ENCODE peak calls at places on chromosomes 7 and 10, in five cellular contexts. One of them, this sample, is unnamed.

GRCh38 chr7:143512488-143513340 is 35.0 kb downstream of the TAS2R41 start:
- DNase-seq in stomach: no peak
- DNase-seq in HCT116: no peak
- DNase-seq in HepG2: no peak
- DNase-seq in IMR-90: no peak
- DNase-seq in this sample: no peak

GRCh38 chr10:83941189-83941588 is 198.1 kb upstream of the GHITM start:
- DNase-seq in IMR-90: no peak
- DNase-seq in stomach: no peak
- DNase-seq in HCT116: no peak
- DNase-seq in HepG2: no peak
- DNase-seq in this sample: no peak

GRCh38 chr10:100685331-100685730 is 60.1 kb upstream of the PAX2 start:
- DNase-seq in HepG2: no peak
- DNase-seq in HCT116: no peak
- DNase-seq in IMR-90: no peak
- DNase-seq in stomach: no peak
- DNase-seq in this sample: no peak

GRCh38 chr10:132685121-132685891 is 100.6 kb downstream of the NKX6-2 start:
- DNase-seq in stomach: peak
- DNase-seq in HepG2: peak
- DNase-seq in HCT116: no peak
- DNase-seq in IMR-90: peak
- DNase-seq in this sample: peak

GRCh38 chr7:123209786-123210185 is 10.0 kb upstream of the SLC13A1 start:
- DNase-seq in HepG2: peak
- DNase-seq in stomach: peak
- DNase-seq in IMR-90: no peak
- DNase-seq in HCT116: no peak
- DNase-seq in this sample: peak

GRCh38 chr10:118543714-118544400 is 51.6 kb downstream of the PRLHR start:
- DNase-seq in HepG2: peak
- DNase-seq in stomach: peak
- DNase-seq in HCT116: peak
- DNase-seq in IMR-90: peak
- DNase-seq in this sample: peak

GRCh38 chr10:75507469-75507868 is 76.0 kb downstream of the LRMDA start:
- DNase-seq in stomach: no peak
- DNase-seq in IMR-90: no peak
- DNase-seq in HCT116: no peak
- DNase-seq in HepG2: no peak
- DNase-seq in this sample: no peak

GRCh38 chr7:155811560-155811894 is 736 bp downstream of the SHH start:
- DNase-seq in HepG2: no peak
- DNase-seq in stomach: peak
- DNase-seq in IMR-90: no peak
- DNase-seq in HCT116: no peak
- DNase-seq in this sample: no peak

GRCh38 chr7:2156756-2157472 is 75.8 kb downstream of the MAD1L1 start:
- DNase-seq in HCT116: no peak
- DNase-seq in stomach: no peak
- DNase-seq in HepG2: no peak
- DNase-seq in IMR-90: no peak
- DNase-seq in this sample: no peak

GRCh38 chr7:2154831-2155230 is 77.9 kb downstream of the MAD1L1 start:
- DNase-seq in IMR-90: no peak
- DNase-seq in HepG2: no peak
- DNase-seq in stomach: no peak
- DNase-seq in HCT116: no peak
- DNase-seq in this sample: no peak

GRCh38 chr7:2158331-2159175 is 74.2 kb downstream of the MAD1L1 start:
- DNase-seq in IMR-90: no peak
- DNase-seq in stomach: no peak
- DNase-seq in HCT116: no peak
- DNase-seq in HepG2: no peak
- DNase-seq in this sample: no peak

GRCh38 chr7:2159176-2159520 is 73.6 kb downstream of the MAD1L1 start:
- DNase-seq in HCT116: no peak
- DNase-seq in stomach: no peak
- DNase-seq in HepG2: no peak
- DNase-seq in IMR-90: no peak
- DNase-seq in this sample: no peak

DNA sequence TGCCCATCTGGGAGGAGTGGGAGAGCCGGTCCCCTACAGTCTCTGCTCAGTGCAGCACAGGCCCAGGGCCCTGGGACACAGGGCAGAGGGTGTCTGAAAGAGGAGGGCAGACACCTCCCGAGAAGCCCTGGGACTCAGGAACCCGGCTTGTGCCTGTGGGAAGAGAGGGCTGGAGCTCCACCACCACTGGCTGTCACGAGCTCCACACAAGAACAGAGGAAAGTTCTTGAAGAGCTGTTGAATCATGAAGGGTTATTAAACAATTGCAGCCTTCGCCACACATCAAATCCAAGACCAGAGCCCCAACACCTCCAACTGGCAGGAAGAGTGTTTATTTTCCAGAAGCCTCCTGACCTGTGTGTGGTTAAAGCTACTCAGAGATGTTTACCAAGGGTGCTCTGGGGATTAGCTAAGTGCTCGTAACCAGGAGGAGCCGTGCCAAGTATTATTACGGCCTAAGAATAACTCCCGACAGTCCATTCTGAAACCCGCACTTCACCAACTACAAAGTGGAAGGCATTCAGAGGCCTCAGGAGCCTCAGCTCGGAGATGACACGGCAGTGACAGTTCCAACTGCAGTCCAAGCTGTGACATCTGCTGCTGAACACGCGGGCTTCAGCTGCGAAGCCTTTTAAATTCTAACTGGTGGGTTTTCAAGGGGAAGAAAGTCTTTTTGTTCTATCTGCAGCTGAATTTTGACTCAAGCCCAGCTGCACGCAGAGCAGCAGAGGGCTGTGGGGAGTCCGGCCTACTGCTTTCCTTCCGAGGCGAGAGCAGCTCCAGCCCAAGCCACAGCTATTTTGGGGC is 75.1 kb downstream of the MAD1L1 start:
- DNase-seq in HCT116: no peak
- DNase-seq in HepG2: no peak
- DNase-seq in stomach: peak
- DNase-seq in IMR-90: peak
- DNase-seq in this sample: peak
- H3K27ac ChIP-seq in HCT116: no peak
- H3K27ac ChIP-seq in HepG2: no peak
- H3K27ac ChIP-seq in stomach: peak
- H3K27ac ChIP-seq in IMR-90: no peak
- H3K27ac ChIP-seq in this sample: peak

GRCh38 chr7:3518546-3518945 is 217.5 kb downstream of the SDK1 start:
- DNase-seq in stomach: no peak
- DNase-seq in IMR-90: no peak
- DNase-seq in HepG2: no peak
- DNase-seq in HCT116: no peak
- DNase-seq in this sample: peak
- TF ChIP-seq CTCF in stomach: no peak
- TF ChIP-seq CTCF in IMR-90: no peak
- TF ChIP-seq CTCF in HepG2: no peak
- TF ChIP-seq CTCF in HCT116: no peak
- TF ChIP-seq CTCF in this sample: no peak

DNA sequence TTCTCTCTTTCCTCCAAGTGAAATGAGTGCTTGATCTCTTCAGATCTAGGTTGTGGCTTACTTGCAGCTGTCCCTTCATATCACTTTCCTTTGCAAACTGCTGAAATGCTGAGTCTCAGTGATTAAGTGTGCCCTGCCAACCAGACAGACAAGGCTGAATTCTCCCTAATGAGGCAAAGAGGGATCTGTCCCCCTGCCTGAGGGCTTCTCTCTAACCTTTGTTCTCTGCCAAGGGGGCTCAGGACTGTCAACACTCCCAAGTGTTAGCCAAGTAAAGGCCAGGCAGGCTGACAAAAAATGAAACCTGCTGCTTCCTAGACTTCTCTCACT is at the start of gene MSS51:
- DNase-seq in stomach: no peak
- DNase-seq in HCT116: no peak
- DNase-seq in HepG2: no peak
- DNase-seq in IMR-90: no peak
- DNase-seq in this sample: no peak
- H3K27ac ChIP-seq in stomach: no peak
- H3K27ac ChIP-seq in HCT116: no peak
- H3K27ac ChIP-seq in HepG2: no peak
- H3K27ac ChIP-seq in IMR-90: no peak
- H3K27ac ChIP-seq in this sample: no peak

GRCh38 chr7:46694058-46694457 is 773.0 kb upstream of the IGFBP3 start:
- DNase-seq in IMR-90: no peak
- DNase-seq in HepG2: no peak
- DNase-seq in HCT116: no peak
- DNase-seq in stomach: no peak
- DNase-seq in this sample: no peak

GRCh38 chr7:46696741-46697140 is 775.7 kb upstream of the IGFBP3 start:
- DNase-seq in stomach: no peak
- DNase-seq in HCT116: no peak
- DNase-seq in HepG2: no peak
- DNase-seq in IMR-90: no peak
- DNase-seq in this sample: no peak

GRCh38 chr7:46695045-46695708 is 774.1 kb upstream of the IGFBP3 start:
- DNase-seq in stomach: peak
- DNase-seq in HCT116: peak
- DNase-seq in IMR-90: no peak
- DNase-seq in HepG2: peak
- DNase-seq in this sample: no peak
- TF ChIP-seq CTCF in stomach: no peak
- TF ChIP-seq CTCF in HCT116: no peak
- TF ChIP-seq CTCF in IMR-90: peak
- TF ChIP-seq CTCF in HepG2: no peak
- TF ChIP-seq CTCF in this sample: peak

GRCh38 chr10:6019010-6019782 is 41.9 kb upstream of the IL15RA start:
- DNase-seq in stomach: no peak
- DNase-seq in IMR-90: no peak
- DNase-seq in HCT116: no peak
- DNase-seq in HepG2: no peak
- DNase-seq in this sample: no peak
- H3K27ac ChIP-seq in stomach: peak
- H3K27ac ChIP-seq in IMR-90: no peak
- H3K27ac ChIP-seq in HCT116: no peak
- H3K27ac ChIP-seq in HepG2: no peak
- H3K27ac ChIP-seq in this sample: no peak

GRCh38 chr10:71848325-71849277 is 2.5 kb downstream of the PSAP start:
- DNase-seq in HepG2: peak
- DNase-seq in stomach: no peak
- DNase-seq in IMR-90: peak
- DNase-seq in HCT116: no peak
- DNase-seq in this sample: no peak

GRCh38 chr10:71849461-71849908 is 1.6 kb downstream of the PSAP start:
- DNase-seq in HCT116: no peak
- DNase-seq in stomach: no peak
- DNase-seq in IMR-90: no peak
- DNase-seq in HepG2: no peak
- DNase-seq in this sample: no peak

GRCh38 chr10:71852335-71852937 is 1.4 kb upstream of the PSAP start:
- DNase-seq in stomach: peak
- DNase-seq in HepG2: no peak
- DNase-seq in IMR-90: no peak
- DNase-seq in HCT116: no peak
- DNase-seq in this sample: no peak

GRCh38 chr10:71850021-71850744 is 868 bp downstream of the PSAP start:
- DNase-seq in HCT116: no peak
- DNase-seq in stomach: no peak
- DNase-seq in IMR-90: no peak
- DNase-seq in HepG2: no peak
- DNase-seq in this sample: no peak

DNA sequence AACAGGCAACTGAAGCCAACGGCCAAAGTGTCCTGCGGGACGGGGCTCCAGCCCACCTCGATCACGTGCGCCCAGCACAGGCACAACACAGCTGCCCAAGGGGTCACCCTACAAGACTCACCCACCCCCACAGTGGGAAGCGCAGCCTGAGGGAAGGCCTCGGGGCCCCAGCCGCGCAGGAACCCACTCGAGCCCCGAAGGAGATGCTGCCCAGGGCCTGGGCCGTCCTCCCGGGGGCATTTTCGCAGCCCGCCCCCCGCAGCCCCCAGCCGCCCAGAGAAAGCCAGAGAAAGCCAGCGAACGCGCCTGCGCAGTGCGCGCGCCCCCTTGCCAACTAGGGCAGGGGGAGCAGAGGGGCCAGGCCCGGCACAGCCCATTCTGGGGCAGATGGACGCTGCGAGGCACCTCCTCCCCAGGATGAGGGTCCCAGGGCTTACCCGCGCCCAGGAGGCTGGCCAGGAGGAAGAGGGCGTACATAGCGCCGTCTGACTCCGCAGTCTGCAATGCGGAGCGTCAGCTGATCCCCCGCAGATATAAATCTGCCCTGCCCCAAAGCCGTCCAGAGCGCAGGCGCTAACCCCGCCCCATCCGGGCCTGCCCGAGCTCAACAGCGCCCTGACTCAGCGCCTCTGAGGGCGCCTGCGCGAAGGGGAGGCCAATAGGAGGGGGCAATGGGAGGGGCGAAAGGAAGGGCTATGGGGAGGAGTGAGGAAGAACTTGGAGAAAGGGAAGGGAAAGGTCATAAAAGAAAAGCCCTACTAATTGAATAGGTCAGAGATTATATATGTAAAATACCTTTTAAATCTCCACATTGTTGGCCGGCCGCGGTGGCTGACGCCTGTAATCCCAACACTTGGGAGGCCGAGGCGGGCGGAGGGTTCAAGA is at the start of gene PSAP:
- DNase-seq in stomach: peak
- DNase-seq in HCT116: peak
- DNase-seq in HepG2: peak
- DNase-seq in IMR-90: peak
- DNase-seq in this sample: peak
- TF ChIP-seq CTCF in stomach: no peak
- TF ChIP-seq CTCF in HCT116: no peak
- TF ChIP-seq CTCF in HepG2: no peak
- TF ChIP-seq CTCF in IMR-90: no peak
- TF ChIP-seq CTCF in this sample: no peak

GRCh38 chr7:140540142-140540777 is 61.0 kb upstream of the MKRN1 start:
- DNase-seq in HCT116: no peak
- DNase-seq in HepG2: peak
- DNase-seq in stomach: no peak
- DNase-seq in IMR-90: no peak
- DNase-seq in this sample: no peak

GRCh38 chr7:140541176-140541512 is 61.8 kb upstream of the MKRN1 start:
- DNase-seq in HCT116: no peak
- DNase-seq in IMR-90: no peak
- DNase-seq in HepG2: no peak
- DNase-seq in stomach: no peak
- DNase-seq in this sample: no peak

GRCh38 chr7:140534743-140535142 is 55.4 kb upstream of the MKRN1 start:
- DNase-seq in HCT116: no peak
- DNase-seq in stomach: no peak
- DNase-seq in HepG2: no peak
- DNase-seq in IMR-90: no peak
- DNase-seq in this sample: no peak

GRCh38 chr7:140539466-140539865 is 60.2 kb upstream of the MKRN1 start:
- DNase-seq in HepG2: no peak
- DNase-seq in stomach: no peak
- DNase-seq in HCT116: no peak
- DNase-seq in IMR-90: no peak
- DNase-seq in this sample: no peak

GRCh38 chr7:140537750-140538482 is 58.6 kb upstream of the MKRN1 start:
- DNase-seq in HCT116: no peak
- DNase-seq in stomach: no peak
- DNase-seq in IMR-90: no peak
- DNase-seq in HepG2: no peak
- DNase-seq in this sample: no peak
- H3K27ac ChIP-seq in HCT116: no peak
- H3K27ac ChIP-seq in stomach: no peak
- H3K27ac ChIP-seq in IMR-90: no peak
- H3K27ac ChIP-seq in HepG2: no peak
- H3K27ac ChIP-seq in this sample: no peak

This sample was measured in brain microvascular endothelial cell.